ENCODE peak calls at places on chromosomes 5 and 9, in ten cellular contexts. One of them, this sample, is unnamed.
A peak's percentile ranks its signal among the peaks of the same experiment; 100 is the strongest.

GRCh38 chr5:113250341-113250953 is 184.3 kb downstream of the TSSK1B start:
- DNase-seq in H9: no peak
- DNase-seq in amniotic epithelial cell: peak; percentile 95
- DNase-seq in COR-L47: no peak
- DNase-seq in stimulated activated CD8-positive, alpha-beta memory T cell treated with anti-CD3 and anti-CD28 coated beads, Interleukin-15, amount 100 ng/mL, for 24 hours: no peak
- DNase-seq in MCF 10A: peak; percentile 18
- DNase-seq in ureter: no peak
- DNase-seq in stimulated activated effector memory CD8-positive, alpha-beta T cell treated with anti-CD3 and anti-CD28 coated beads, Interleukin-12 subunit alpha, Interleukin-12 subunit beta, amount 100 ng/mL, for 72 hours: no peak
- DNase-seq in fibroblast of the conjunctiva: peak; percentile 68
- DNase-seq in AG09319: peak; percentile 92
- DNase-seq in this sample: no peak

GRCh38 chr5:153222956-153223355 is 267.5 kb upstream of the GRIA1 start:
- DNase-seq in stimulated activated effector memory CD8-positive, alpha-beta T cell treated with anti-CD3 and anti-CD28 coated beads, Interleukin-12 subunit alpha, Interleukin-12 subunit beta, amount 100 ng/mL, for 72 hours: no peak
- DNase-seq in amniotic epithelial cell: peak; percentile 54
- DNase-seq in H9: no peak
- DNase-seq in COR-L47: no peak
- DNase-seq in AG09319: no peak
- DNase-seq in ureter: no peak
- DNase-seq in fibroblast of the conjunctiva: no peak
- DNase-seq in MCF 10A: peak; percentile 58
- DNase-seq in stimulated activated CD8-positive, alpha-beta memory T cell treated with anti-CD3 and anti-CD28 coated beads, Interleukin-15, amount 100 ng/mL, for 24 hours: no peak
- DNase-seq in this sample: no peak

GRCh38 chr5:177429248-177430045 is 3.0 kb downstream of the GRK6 start:
- DNase-seq in AG09319: no peak
- DNase-seq in amniotic epithelial cell: peak; percentile 25
- DNase-seq in H9: no peak
- DNase-seq in stimulated activated CD8-positive, alpha-beta memory T cell treated with anti-CD3 and anti-CD28 coated beads, Interleukin-15, amount 100 ng/mL, for 24 hours: no peak
- DNase-seq in stimulated activated effector memory CD8-positive, alpha-beta T cell treated with anti-CD3 and anti-CD28 coated beads, Interleukin-12 subunit alpha, Interleukin-12 subunit beta, amount 100 ng/mL, for 72 hours: peak; percentile 56
- DNase-seq in COR-L47: no peak
- DNase-seq in MCF 10A: no peak
- DNase-seq in ureter: peak; percentile 72
- DNase-seq in fibroblast of the conjunctiva: no peak
- DNase-seq in this sample: no peak

GRCh38 chr9:34584970-34585369 is 4.6 kb downstream of the CNTFR start:
- DNase-seq in H9: no peak
- DNase-seq in fibroblast of the conjunctiva: no peak
- DNase-seq in MCF 10A: no peak
- DNase-seq in AG09319: no peak
- DNase-seq in COR-L47: no peak
- DNase-seq in stimulated activated CD8-positive, alpha-beta memory T cell treated with anti-CD3 and anti-CD28 coated beads, Interleukin-15, amount 100 ng/mL, for 24 hours: no peak
- DNase-seq in ureter: no peak
- DNase-seq in amniotic epithelial cell: no peak
- DNase-seq in stimulated activated effector memory CD8-positive, alpha-beta T cell treated with anti-CD3 and anti-CD28 coated beads, Interleukin-12 subunit alpha, Interleukin-12 subunit beta, amount 100 ng/mL, for 72 hours: no peak
- DNase-seq in this sample: no peak

GRCh38 chr5:38595149-38595725 is 38.8 kb upstream of the LIFR start:
- DNase-seq in stimulated activated CD8-positive, alpha-beta memory T cell treated with anti-CD3 and anti-CD28 coated beads, Interleukin-15, amount 100 ng/mL, for 24 hours: no peak
- DNase-seq in MCF 10A: peak; percentile 78
- DNase-seq in stimulated activated effector memory CD8-positive, alpha-beta T cell treated with anti-CD3 and anti-CD28 coated beads, Interleukin-12 subunit alpha, Interleukin-12 subunit beta, amount 100 ng/mL, for 72 hours: no peak
- DNase-seq in H9: no peak
- DNase-seq in ureter: no peak
- DNase-seq in AG09319: peak; percentile 38
- DNase-seq in fibroblast of the conjunctiva: peak; percentile 40
- DNase-seq in amniotic epithelial cell: peak; percentile 70
- DNase-seq in COR-L47: no peak
- DNase-seq in this sample: peak; percentile 34

GRCh38 chr5:89168766-89169165 is 285.8 kb upstream of the MEF2C start:
- DNase-seq in fibroblast of the conjunctiva: no peak
- DNase-seq in MCF 10A: no peak
- DNase-seq in stimulated activated effector memory CD8-positive, alpha-beta T cell treated with anti-CD3 and anti-CD28 coated beads, Interleukin-12 subunit alpha, Interleukin-12 subunit beta, amount 100 ng/mL, for 72 hours: no peak
- DNase-seq in amniotic epithelial cell: no peak
- DNase-seq in ureter: no peak
- DNase-seq in COR-L47: no peak
- DNase-seq in H9: no peak
- DNase-seq in stimulated activated CD8-positive, alpha-beta memory T cell treated with anti-CD3 and anti-CD28 coated beads, Interleukin-15, amount 100 ng/mL, for 24 hours: no peak
- DNase-seq in AG09319: no peak
- DNase-seq in this sample: no peak

GRCh38 chr5:5589857-5590256 is 167.4 kb downstream of the ICE1 start:
- DNase-seq in H9: no peak
- DNase-seq in fibroblast of the conjunctiva: no peak
- DNase-seq in stimulated activated effector memory CD8-positive, alpha-beta T cell treated with anti-CD3 and anti-CD28 coated beads, Interleukin-12 subunit alpha, Interleukin-12 subunit beta, amount 100 ng/mL, for 72 hours: no peak
- DNase-seq in stimulated activated CD8-positive, alpha-beta memory T cell treated with anti-CD3 and anti-CD28 coated beads, Interleukin-15, amount 100 ng/mL, for 24 hours: no peak
- DNase-seq in amniotic epithelial cell: no peak
- DNase-seq in ureter: no peak
- DNase-seq in MCF 10A: no peak
- DNase-seq in COR-L47: no peak
- DNase-seq in AG09319: no peak
- DNase-seq in this sample: no peak

GRCh38 chr9:7640205-7640604 is 159.4 kb downstream of the DMAC1 start:
- DNase-seq in fibroblast of the conjunctiva: peak; percentile 32
- DNase-seq in H9: no peak
- DNase-seq in AG09319: no peak
- DNase-seq in amniotic epithelial cell: no peak
- DNase-seq in ureter: no peak
- DNase-seq in COR-L47: no peak
- DNase-seq in stimulated activated CD8-positive, alpha-beta memory T cell treated with anti-CD3 and anti-CD28 coated beads, Interleukin-15, amount 100 ng/mL, for 24 hours: no peak
- DNase-seq in MCF 10A: no peak
- DNase-seq in stimulated activated effector memory CD8-positive, alpha-beta T cell treated with anti-CD3 and anti-CD28 coated beads, Interleukin-12 subunit alpha, Interleukin-12 subunit beta, amount 100 ng/mL, for 72 hours: no peak
- DNase-seq in this sample: no peak

GRCh38 chr9:131503626-131504465 is 1.1 kb downstream of the POMT1 start:
- DNase-seq in AG09319: no peak
- DNase-seq in amniotic epithelial cell: peak; percentile 16
- DNase-seq in COR-L47: no peak
- DNase-seq in H9: peak; percentile 49
- DNase-seq in stimulated activated effector memory CD8-positive, alpha-beta T cell treated with anti-CD3 and anti-CD28 coated beads, Interleukin-12 subunit alpha, Interleukin-12 subunit beta, amount 100 ng/mL, for 72 hours: peak; percentile 57
- DNase-seq in ureter: no peak
- DNase-seq in MCF 10A: peak; percentile 49
- DNase-seq in fibroblast of the conjunctiva: no peak
- DNase-seq in stimulated activated CD8-positive, alpha-beta memory T cell treated with anti-CD3 and anti-CD28 coated beads, Interleukin-15, amount 100 ng/mL, for 24 hours: peak; percentile 17
- DNase-seq in this sample: no peak

GRCh38 chr5:125295405-125295872 is 549.0 kb upstream of the ZNF608 start:
- DNase-seq in amniotic epithelial cell: peak; percentile 25
- DNase-seq in AG09319: no peak
- DNase-seq in fibroblast of the conjunctiva: peak; percentile 17
- DNase-seq in H9: no peak
- DNase-seq in ureter: no peak
- DNase-seq in COR-L47: no peak
- DNase-seq in stimulated activated CD8-positive, alpha-beta memory T cell treated with anti-CD3 and anti-CD28 coated beads, Interleukin-15, amount 100 ng/mL, for 24 hours: no peak
- DNase-seq in stimulated activated effector memory CD8-positive, alpha-beta T cell treated with anti-CD3 and anti-CD28 coated beads, Interleukin-12 subunit alpha, Interleukin-12 subunit beta, amount 100 ng/mL, for 72 hours: no peak
- DNase-seq in MCF 10A: peak; percentile 64
- DNase-seq in this sample: no peak

GRCh38 chr5:163408311-163408923 is 29.0 kb upstream of the CCNG1 start:
- DNase-seq in ureter: peak; percentile 65
- DNase-seq in stimulated activated effector memory CD8-positive, alpha-beta T cell treated with anti-CD3 and anti-CD28 coated beads, Interleukin-12 subunit alpha, Interleukin-12 subunit beta, amount 100 ng/mL, for 72 hours: peak; percentile 36
- DNase-seq in fibroblast of the conjunctiva: peak; percentile 51
- DNase-seq in amniotic epithelial cell: peak; percentile 40
- DNase-seq in COR-L47: peak; percentile 42
- DNase-seq in AG09319: peak; percentile 10
- DNase-seq in MCF 10A: peak; percentile 81
- DNase-seq in stimulated activated CD8-positive, alpha-beta memory T cell treated with anti-CD3 and anti-CD28 coated beads, Interleukin-15, amount 100 ng/mL, for 24 hours: no peak
- DNase-seq in H9: peak; percentile 43
- DNase-seq in this sample: no peak

GRCh38 chr5:159444441-159445082 is 114.3 kb upstream of the IL12B start:
- DNase-seq in ureter: no peak
- DNase-seq in fibroblast of the conjunctiva: peak; percentile 62
- DNase-seq in stimulated activated CD8-positive, alpha-beta memory T cell treated with anti-CD3 and anti-CD28 coated beads, Interleukin-15, amount 100 ng/mL, for 24 hours: no peak
- DNase-seq in COR-L47: no peak
- DNase-seq in H9: peak; percentile 30
- DNase-seq in MCF 10A: peak; percentile 78
- DNase-seq in amniotic epithelial cell: peak; percentile 61
- DNase-seq in stimulated activated effector memory CD8-positive, alpha-beta T cell treated with anti-CD3 and anti-CD28 coated beads, Interleukin-12 subunit alpha, Interleukin-12 subunit beta, amount 100 ng/mL, for 72 hours: no peak
- DNase-seq in AG09319: peak; percentile 38
- DNase-seq in this sample: no peak

GRCh38 chr5:91848453-91848852 is 465.3 kb upstream of the ARRDC3 start:
- DNase-seq in amniotic epithelial cell: peak; percentile 91
- DNase-seq in stimulated activated CD8-positive, alpha-beta memory T cell treated with anti-CD3 and anti-CD28 coated beads, Interleukin-15, amount 100 ng/mL, for 24 hours: no peak
- DNase-seq in AG09319: no peak
- DNase-seq in stimulated activated effector memory CD8-positive, alpha-beta T cell treated with anti-CD3 and anti-CD28 coated beads, Interleukin-12 subunit alpha, Interleukin-12 subunit beta, amount 100 ng/mL, for 72 hours: no peak
- DNase-seq in H9: no peak
- DNase-seq in MCF 10A: peak; percentile 93
- DNase-seq in ureter: no peak
- DNase-seq in fibroblast of the conjunctiva: peak; percentile 80
- DNase-seq in COR-L47: no peak
- DNase-seq in this sample: peak; percentile 77

GRCh38 chr9:79129865-79130480 is 441.8 kb upstream of the TLE4 start:
- DNase-seq in COR-L47: peak; percentile 50
- DNase-seq in fibroblast of the conjunctiva: peak; percentile 45
- DNase-seq in MCF 10A: peak; percentile 60
- DNase-seq in H9: no peak
- DNase-seq in AG09319: peak; percentile 24
- DNase-seq in amniotic epithelial cell: peak; percentile 52
- DNase-seq in stimulated activated effector memory CD8-positive, alpha-beta T cell treated with anti-CD3 and anti-CD28 coated beads, Interleukin-12 subunit alpha, Interleukin-12 subunit beta, amount 100 ng/mL, for 72 hours: no peak
- DNase-seq in ureter: peak; percentile 66
- DNase-seq in stimulated activated CD8-positive, alpha-beta memory T cell treated with anti-CD3 and anti-CD28 coated beads, Interleukin-15, amount 100 ng/mL, for 24 hours: no peak
- DNase-seq in this sample: peak; percentile 25

GRCh38 chr5:39638803-39639202 is 214.0 kb upstream of the DAB2 start:
- DNase-seq in MCF 10A: peak; percentile 3
- DNase-seq in H9: no peak
- DNase-seq in fibroblast of the conjunctiva: no peak
- DNase-seq in stimulated activated CD8-positive, alpha-beta memory T cell treated with anti-CD3 and anti-CD28 coated beads, Interleukin-15, amount 100 ng/mL, for 24 hours: no peak
- DNase-seq in stimulated activated effector memory CD8-positive, alpha-beta T cell treated with anti-CD3 and anti-CD28 coated beads, Interleukin-12 subunit alpha, Interleukin-12 subunit beta, amount 100 ng/mL, for 72 hours: no peak
- DNase-seq in amniotic epithelial cell: no peak
- DNase-seq in ureter: no peak
- DNase-seq in COR-L47: no peak
- DNase-seq in AG09319: no peak
- DNase-seq in this sample: no peak

GRCh38 chr9:107890921-107891465 is 401.4 kb upstream of the KLF4 start:
- DNase-seq in MCF 10A: no peak
- DNase-seq in AG09319: no peak
- DNase-seq in stimulated activated effector memory CD8-positive, alpha-beta T cell treated with anti-CD3 and anti-CD28 coated beads, Interleukin-12 subunit alpha, Interleukin-12 subunit beta, amount 100 ng/mL, for 72 hours: no peak
- DNase-seq in stimulated activated CD8-positive, alpha-beta memory T cell treated with anti-CD3 and anti-CD28 coated beads, Interleukin-15, amount 100 ng/mL, for 24 hours: no peak
- DNase-seq in COR-L47: no peak
- DNase-seq in H9: no peak
- DNase-seq in ureter: no peak
- DNase-seq in amniotic epithelial cell: no peak
- DNase-seq in fibroblast of the conjunctiva: no peak
- DNase-seq in this sample: no peak

GRCh38 chr5:149205625-149206523 is 64.6 kb downstream of the ABLIM3 start:
- DNase-seq in AG09319: peak; percentile 72
- DNase-seq in amniotic epithelial cell: peak; percentile 51
- DNase-seq in fibroblast of the conjunctiva: peak; percentile 80
- DNase-seq in MCF 10A: peak; percentile 73
- DNase-seq in stimulated activated effector memory CD8-positive, alpha-beta T cell treated with anti-CD3 and anti-CD28 coated beads, Interleukin-12 subunit alpha, Interleukin-12 subunit beta, amount 100 ng/mL, for 72 hours: no peak
- DNase-seq in stimulated activated CD8-positive, alpha-beta memory T cell treated with anti-CD3 and anti-CD28 coated beads, Interleukin-15, amount 100 ng/mL, for 24 hours: no peak
- DNase-seq in COR-L47: no peak
- DNase-seq in ureter: peak; percentile 64
- DNase-seq in H9: no peak
- DNase-seq in this sample: no peak

GRCh38 chr5:179801304-179802206 is 5.1 kb downstream of the MGAT4B start:
- DNase-seq in H9: peak; percentile 88
- DNase-seq in MCF 10A: no peak
- DNase-seq in ureter: peak; percentile 76
- DNase-seq in AG09319: no peak
- DNase-seq in stimulated activated CD8-positive, alpha-beta memory T cell treated with anti-CD3 and anti-CD28 coated beads, Interleukin-15, amount 100 ng/mL, for 24 hours: peak; percentile 58
- DNase-seq in fibroblast of the conjunctiva: no peak
- DNase-seq in COR-L47: no peak
- DNase-seq in stimulated activated effector memory CD8-positive, alpha-beta T cell treated with anti-CD3 and anti-CD28 coated beads, Interleukin-12 subunit alpha, Interleukin-12 subunit beta, amount 100 ng/mL, for 72 hours: peak; percentile 80
- DNase-seq in amniotic epithelial cell: peak; percentile 66
- DNase-seq in this sample: no peak

GRCh38 chr5:34480810-34481528 is 175.2 kb upstream of the RAI14 start:
- DNase-seq in fibroblast of the conjunctiva: no peak
- DNase-seq in AG09319: no peak
- DNase-seq in amniotic epithelial cell: no peak
- DNase-seq in COR-L47: no peak
- DNase-seq in stimulated activated effector memory CD8-positive, alpha-beta T cell treated with anti-CD3 and anti-CD28 coated beads, Interleukin-12 subunit alpha, Interleukin-12 subunit beta, amount 100 ng/mL, for 72 hours: no peak
- DNase-seq in MCF 10A: no peak
- DNase-seq in H9: no peak
- DNase-seq in ureter: no peak
- DNase-seq in stimulated activated CD8-positive, alpha-beta memory T cell treated with anti-CD3 and anti-CD28 coated beads, Interleukin-15, amount 100 ng/mL, for 24 hours: no peak
- DNase-seq in this sample: no peak

GRCh38 chr5:148991606-148992005 is 71.3 kb downstream of the SH3TC2 start:
- DNase-seq in H9: no peak
- DNase-seq in COR-L47: no peak
- DNase-seq in fibroblast of the conjunctiva: no peak
- DNase-seq in stimulated activated CD8-positive, alpha-beta memory T cell treated with anti-CD3 and anti-CD28 coated beads, Interleukin-15, amount 100 ng/mL, for 24 hours: no peak
- DNase-seq in stimulated activated effector memory CD8-positive, alpha-beta T cell treated with anti-CD3 and anti-CD28 coated beads, Interleukin-12 subunit alpha, Interleukin-12 subunit beta, amount 100 ng/mL, for 72 hours: no peak
- DNase-seq in amniotic epithelial cell: no peak
- DNase-seq in AG09319: no peak
- DNase-seq in MCF 10A: no peak
- DNase-seq in ureter: no peak
- DNase-seq in this sample: no peak

GRCh38 chr5:1151316-1151715 is 39.5 kb upstream of the SLC12A7 start:
- DNase-seq in stimulated activated effector memory CD8-positive, alpha-beta T cell treated with anti-CD3 and anti-CD28 coated beads, Interleukin-12 subunit alpha, Interleukin-12 subunit beta, amount 100 ng/mL, for 72 hours: no peak
- DNase-seq in AG09319: no peak
- DNase-seq in ureter: no peak
- DNase-seq in amniotic epithelial cell: no peak
- DNase-seq in stimulated activated CD8-positive, alpha-beta memory T cell treated with anti-CD3 and anti-CD28 coated beads, Interleukin-15, amount 100 ng/mL, for 24 hours: no peak
- DNase-seq in MCF 10A: no peak
- DNase-seq in fibroblast of the conjunctiva: no peak
- DNase-seq in COR-L47: peak; percentile 80
- DNase-seq in H9: no peak
- DNase-seq in this sample: no peak